ENCODE peak calls at places on chromosome 22, in six cellular contexts. Y is AG09309, K is HFF-Myc, A is body of pancreas, O is AG04450, G is thoracic aorta. I is an unnamed sample.

GRCh38 chr22:49918911-49919881 is 762 bp downstream of the CRELD2 start:
- DNase-seq in Y (no peak), K (no peak), A (peak), G (no peak), O (no peak), I (no peak)

GRCh38 chr22:27097481-27097880 is 440.1 kb downstream of the MIAT start:
- DNase-seq in A (no peak), O (no peak), K (no peak), Y (no peak), G (no peak), I (no peak)

GRCh38 chr22:24391836-24392217 is 35.6 kb upstream of the ADORA2A start:
- DNase-seq in G (no peak), K (no peak), O (peak), A (no peak), Y (peak), I (no peak)

GRCh38 chr22:49768077-49768476 is 59.6 kb downstream of the BRD1 start:
- DNase-seq in K (no peak), Y (no peak), O (no peak), A (no peak), G (no peak), I (no peak)

GRCh38 chr22:17962168-17962567 is 62.2 kb downstream of the MICAL3 start:
- DNase-seq in Y (no peak), K (no peak), O (no peak), A (no peak), G (no peak), I (no peak)

GRCh38 chr22:30266445-30267381 is at the start of gene OSM:
- DNase-seq in A (peak), Y (no peak), K (no peak), O (no peak), G (no peak), I (peak)

GRCh38 chr22:43345761-43346261 is 2.6 kb upstream of the SCUBE1 start:
- DNase-seq in K (no peak), Y (no peak), A (no peak), G (no peak), O (no peak), I (no peak)

GRCh38 chr22:22552630-22553029 is 6.4 kb downstream of the PRAME start:
- DNase-seq in G (no peak), K (no peak), A (no peak), O (no peak), Y (no peak), I (no peak)

GRCh38 chr22:37370306-37370979 is 56.8 kb downstream of the ELFN2 start:
- DNase-seq in O (no peak), K (no peak), Y (no peak), G (no peak), A (peak), I (peak)

GRCh38 chr22:35567214-35567792 is 26.7 kb downstream of the RASD2 start:
- DNase-seq in A (no peak), K (no peak), G (no peak), Y (no peak), O (no peak), I (no peak)

GRCh38 chr22:50732681-50733080 is 5.3 kb upstream of the ACR start:
- DNase-seq in A (no peak), Y (no peak), O (no peak), K (no peak), G (no peak), I (no peak)

GRCh38 chr22:47013861-47014635 is 251.6 kb downstream of the TBC1D22A start:
- DNase-seq in O (no peak), G (no peak), A (no peak), Y (no peak), K (no peak), I (no peak)

GRCh38 chr22:49900441-49901230 is 17.6 kb downstream of the ALG12 start:
- DNase-seq in Y (no peak), K (peak), G (no peak), O (no peak), A (no peak), I (no peak)

GRCh38 chr22:37206118-37206840 is 6.0 kb downstream of the SSTR3 start:
- DNase-seq in G (no peak), A (no peak), O (no peak), Y (no peak), K (no peak), I (no peak)

GRCh38 chr22:46297151-46297819 is 615 bp downstream of the GTSE1 start:
- DNase-seq in K (no peak), Y (no peak), O (no peak), A (peak), G (no peak), I (peak)

GRCh38 chr22:30400159-30400558 is 3.3 kb downstream of the SEC14L2 start:
- DNase-seq in K (no peak), Y (no peak), G (no peak), A (no peak), O (no peak), I (no peak)

GRCh38 chr22:44907765-44908737 is 101.8 kb downstream of the PHF21B start:
- DNase-seq in O (no peak), Y (no peak), A (no peak), K (no peak), G (no peak), I (no peak)

GRCh38 chr22:41092023-41092817 is at the start of gene EP300:
- DNase-seq in O (no peak), Y (peak), A (peak), K (no peak), G (peak), I (peak)
- TF ChIP-seq CTCF in O (peak), Y (peak), A (peak), K (no peak), G (peak), I (no peak)

GRCh38 chr22:39663751-39664150 is 93.2 kb downstream of the CACNA1I start:
- DNase-seq in Y (no peak), K (no peak), A (no peak), O (no peak), G (no peak), I (peak)
- H3K4me3 ChIP-seq in Y (no peak), K (no peak), A (no peak), O (no peak), G (no peak), I (no peak)

DNA sequence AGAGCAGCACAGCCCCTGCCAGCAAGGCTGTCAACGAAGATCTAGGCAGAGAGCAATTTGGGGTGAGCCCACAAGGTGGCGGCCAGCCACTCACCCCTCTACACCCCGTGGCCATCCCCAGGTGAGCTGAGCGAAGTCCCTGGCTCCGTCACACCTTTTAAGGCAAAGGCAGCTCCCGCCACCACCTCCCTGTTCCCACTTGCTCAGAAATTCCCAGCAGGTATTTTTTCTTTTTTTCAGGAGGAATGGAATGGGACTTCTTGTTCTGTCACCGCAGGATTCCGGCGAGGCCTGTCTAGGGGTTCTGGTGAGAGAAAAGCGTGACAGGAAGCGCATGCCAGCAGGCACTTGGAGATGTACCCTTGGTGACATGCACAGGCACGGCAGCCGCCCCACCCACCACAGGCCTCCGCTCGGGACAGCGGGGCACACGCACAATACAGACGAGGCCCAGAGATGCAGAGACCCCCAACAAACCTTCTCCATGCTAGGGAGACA is 10.0 kb downstream of the RPL3 start:
- DNase-seq in A (no peak), G (no peak), Y (no peak), O (no peak), K (no peak), I (no peak)
- TF ChIP-seq CTCF in A (no peak), G (peak), Y (peak), O (peak), K (peak), I (no peak)

GRCh38 chr22:19759994-19760651 is 455 bp upstream of the TBX1 start:
- DNase-seq in K (no peak), O (no peak), Y (no peak), G (no peak), A (no peak), I (no peak)

GRCh38 chr22:19757140-19757984 is 3.2 kb upstream of the TBX1 start:
- DNase-seq in A (no peak), G (no peak), K (no peak), O (no peak), Y (no peak), I (no peak)

GRCh38 chr22:19759459-19759993 is 1.1 kb upstream of the TBX1 start:
- DNase-seq in G (no peak), Y (no peak), O (no peak), A (no peak), K (no peak), I (no peak)

GRCh38 chr22:19757985-19758895 is 2.3 kb upstream of the TBX1 start:
- DNase-seq in K (no peak), Y (no peak), A (no peak), O (no peak), G (no peak), I (no peak)

GRCh38 chr22:19758896-19759458 is 1.6 kb upstream of the TBX1 start:
- DNase-seq in G (no peak), Y (no peak), O (no peak), K (no peak), A (no peak), I (no peak)
- H3K4me3 ChIP-seq in G (no peak), Y (no peak), O (no peak), K (no peak), A (no peak), I (no peak)